ENCODE peak calls at places on chromosomes 13 and 19, in eight cellular contexts. G, Q, F, Z, W, C, L and B are unnamed samples.

GRCh38 chr13:51178456-51179074 is 43.6 kb upstream of the FAM124A start:
- DNase-seq in F (no peak), L (no peak), W (no peak), G (no peak), Z (no peak), Q (no peak), C (no peak), B (no peak)

GRCh38 chr19:10888421-10888866 is 17.1 kb downstream of the CARM1 start:
- DNase-seq in L (no peak), Z (no peak), Q (no peak), F (no peak), W (no peak), G (no peak), C (no peak), B (no peak)

GRCh38 chr13:84654654-84655244 is 772.5 kb upstream of the SLITRK1 start:
- DNase-seq in F (no peak), C (no peak), L (no peak), W (no peak), Z (no peak), Q (no peak), G (no peak), B (no peak)

GRCh38 chr13:47853236-47853635 is 147.8 kb downstream of the SUCLA2 start:
- DNase-seq in G (no peak), Z (no peak), Q (no peak), F (no peak), W (no peak), C (no peak), L (no peak), B (no peak)

GRCh38 chr13:90867336-90867683 is 480.2 kb upstream of the MIR17HG start:
- DNase-seq in Q (peak; percentile 50), C (peak; percentile 46), F (no peak), L (peak; percentile 7), Z (peak; percentile 21), W (peak; percentile 0), G (peak; percentile 58), B (peak; percentile 1)

GRCh38 chr19:48639483-48640375 is 2.5 kb upstream of the DBP start:
- DNase-seq in C (no peak), G (no peak), Z (no peak), Q (no peak), L (no peak), F (no peak), W (no peak), B (no peak)

GRCh38 chr19:35090795-35091214 is 24.8 kb upstream of the FXYD3 start:
- DNase-seq in L (no peak), G (no peak), Z (no peak), Q (no peak), C (no peak), F (no peak), W (no peak), B (no peak)

GRCh38 chr13:111270126-111270525 is 50.3 kb upstream of the TEX29 start:
- DNase-seq in G (no peak), Z (no peak), C (no peak), L (no peak), F (no peak), Q (no peak), W (no peak), B (no peak)

GRCh38 chr19:29587518-29587986 is 18.5 kb upstream of the POP4 start:
- DNase-seq in Z (no peak), G (no peak), W (no peak), Q (no peak), F (no peak), L (no peak), C (no peak), B (peak; percentile 44)

GRCh38 chr13:91280806-91281205 is 66.7 kb upstream of the MIR17HG start:
- DNase-seq in Z (no peak), L (no peak), G (no peak), C (no peak), F (no peak), W (no peak), Q (no peak), B (no peak)

GRCh38 chr19:45152504-45153338 is 8.1 kb downstream of the NKPD1 start:
- DNase-seq in Z (peak; percentile 50), Q (peak; percentile 49), L (no peak), W (no peak), F (no peak), G (no peak), C (peak; percentile 67), B (peak; percentile 64)

GRCh38 chr19:18013621-18014111 is 5.7 kb downstream of the ARRDC2 start:
- DNase-seq in W (no peak), C (peak; percentile 84), Q (peak; percentile 27), Z (peak; percentile 94), G (no peak), L (no peak), F (no peak), B (no peak)

GRCh38 chr13:98942997-98943396 is 34.9 kb downstream of the DOCK9 start:
- DNase-seq in F (no peak), Q (no peak), G (no peak), W (no peak), L (no peak), Z (no peak), C (no peak), B (no peak)

GRCh38 chr19:49362048-49362925 is at the start of gene TEAD2:
- DNase-seq in F (peak; percentile 78), Z (peak; percentile 46), G (peak; percentile 79), C (peak; percentile 80), W (no peak), L (no peak), Q (peak; percentile 86), B (no peak)

GRCh38 chr13:110361365-110361911 is 54.4 kb downstream of the COL4A2 start:
- DNase-seq in Z (no peak), F (peak; percentile 62), Q (peak; percentile 83), G (no peak), L (no peak), W (no peak), C (peak; percentile 79), B (no peak)

GRCh38 chr13:62678039-62678438 is 1262.4 kb upstream of the PCDH20 start:
- DNase-seq in F (no peak), W (no peak), C (no peak), G (no peak), Z (no peak), Q (no peak), L (no peak), B (no peak)

GRCh38 chr13:84591444-84591843 is 709.2 kb upstream of the SLITRK1 start:
- DNase-seq in L (no peak), G (no peak), W (no peak), C (no peak), F (no peak), Q (no peak), Z (no peak), B (no peak)

GRCh38 chr19:16141043-16141442 is 2.4 kb upstream of the HSH2D start:
- DNase-seq in G (no peak), C (no peak), W (no peak), F (peak; percentile 74), Z (no peak), L (no peak), Q (no peak), B (peak; percentile 86)

GRCh38 chr13:112781287-112781686 is 91.4 kb downstream of the ATP11A start:
- DNase-seq in L (no peak), G (no peak), W (no peak), F (no peak), C (no peak), Z (no peak), Q (no peak), B (no peak)

DNA sequence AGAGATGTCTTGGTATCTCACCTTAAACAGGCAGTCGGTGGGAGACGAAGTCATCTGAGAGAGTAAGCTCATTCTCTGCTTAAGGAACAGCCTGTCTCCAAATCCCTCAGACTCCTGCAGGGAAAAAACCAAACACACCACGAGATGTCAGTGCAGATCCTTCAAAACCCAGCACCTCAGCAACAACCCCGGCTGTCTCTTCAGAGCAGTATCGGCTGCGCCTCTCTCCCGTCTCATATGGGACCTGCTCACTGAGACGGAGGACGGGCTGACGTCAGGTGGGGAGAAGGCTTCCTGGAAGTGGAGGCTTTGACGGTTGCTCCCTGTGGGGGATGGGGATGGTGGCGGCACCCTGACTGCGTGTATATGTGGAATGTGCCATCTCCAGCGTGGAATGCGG is 43.6 kb downstream of the ANKRD27 start:
- DNase-seq in C (no peak), G (no peak), Z (no peak), L (no peak), Q (no peak), W (no peak), F (no peak), B (no peak)
- TF ChIP-seq CTCF in C (no peak), G (no peak), Z (no peak), L (no peak), Q (peak; percentile 21), W (no peak), F (no peak), B (no peak)

DNA sequence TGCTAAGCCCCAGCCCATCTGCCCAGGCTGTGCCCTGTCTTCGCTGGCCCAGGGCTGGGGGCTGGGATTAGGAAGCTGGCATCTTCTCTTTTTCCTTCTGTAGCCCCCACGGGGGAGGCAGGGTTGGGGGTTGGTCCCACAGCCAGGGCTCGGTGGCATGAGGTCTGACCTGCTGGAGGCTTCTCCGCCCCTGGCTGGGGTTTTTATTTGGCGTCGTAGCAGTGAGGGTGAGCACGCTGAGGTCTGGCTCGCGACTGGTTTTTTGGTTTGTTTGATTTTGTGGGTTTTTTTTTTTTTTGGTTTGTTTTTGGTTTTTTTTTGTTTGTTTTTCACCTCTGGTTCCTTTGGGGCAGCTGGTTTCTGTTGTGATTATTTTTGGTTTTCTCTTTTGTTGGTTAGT is 14.7 kb downstream of the ZNF574 start:
- DNase-seq in Z (no peak), W (no peak), F (no peak), L (no peak), G (no peak), Q (no peak), C (no peak), B (no peak)
- TF ChIP-seq CTCF in Z (no peak), W (no peak), F (no peak), L (no peak), G (no peak), Q (no peak), C (no peak), B (no peak)

GRCh38 chr19:55624109-55625003 is at the start of gene ZNF784:
- DNase-seq in Z (peak; percentile 90), F (peak; percentile 94), L (peak; percentile 81), W (peak; percentile 82), G (peak; percentile 92), Q (peak; percentile 92), C (peak; percentile 97), B (peak; percentile 88)
- TF ChIP-seq CTCF in Z (no peak), F (no peak), L (no peak), W (no peak), G (no peak), Q (no peak), C (no peak), B (no peak)

DNA sequence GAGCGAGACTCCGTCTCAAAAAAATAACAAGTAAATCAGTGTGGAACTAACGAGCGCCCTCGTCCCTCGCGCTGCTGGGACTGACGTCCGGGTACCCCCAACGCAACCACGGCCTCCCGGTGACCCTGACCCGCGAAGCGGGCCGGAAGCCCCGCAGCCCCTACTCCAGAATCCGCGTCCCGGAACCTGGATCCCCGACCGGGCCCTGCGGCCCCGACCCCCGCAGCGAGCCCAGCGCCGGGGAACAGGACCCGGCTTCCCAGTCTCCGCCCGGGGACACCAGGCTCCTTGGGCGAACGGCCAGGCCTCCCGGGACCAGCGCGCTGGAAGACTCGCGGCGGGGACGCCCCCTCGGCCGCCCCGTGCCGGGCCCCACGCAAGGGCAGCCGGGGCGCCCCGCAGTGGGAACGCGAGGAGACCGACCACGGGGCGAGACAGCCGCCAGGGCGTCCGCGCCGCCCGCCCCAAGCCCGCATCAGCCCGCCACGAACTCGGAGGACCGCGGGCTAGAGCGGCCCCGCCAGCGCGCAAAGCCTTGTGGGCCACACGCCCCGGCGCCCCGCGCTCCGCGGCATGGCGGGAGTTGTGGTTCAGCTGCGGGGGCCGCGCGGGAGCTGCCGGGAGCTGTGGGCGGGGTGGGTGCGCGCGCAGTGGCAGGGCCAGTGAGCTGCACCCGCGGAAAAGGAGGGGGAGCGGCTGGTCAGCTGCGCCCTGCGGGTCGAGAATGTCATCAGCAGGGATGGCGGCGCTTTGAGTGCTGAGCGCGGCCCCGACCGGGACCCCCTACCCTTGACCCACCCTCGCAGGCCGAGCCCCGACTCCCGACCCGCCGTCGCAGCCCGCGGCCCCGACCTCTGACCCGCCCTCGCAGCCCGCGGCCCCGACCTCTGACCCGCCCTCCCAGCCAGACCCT is 7.5 kb upstream of the MADCAM1 start:
- DNase-seq in C (peak; percentile 99), L (peak; percentile 77), Q (peak; percentile 99), G (peak; percentile 96), Z (peak; percentile 89), W (peak; percentile 74), F (peak; percentile 97), B (peak; percentile 96)
- TF ChIP-seq CTCF in C (no peak), L (no peak), Q (no peak), G (no peak), Z (no peak), W (no peak), F (no peak), B (no peak)